ENCODE peak calls at places on chromosomes 3 and 15, in four cellular contexts. One of them, this sample, is unnamed.

GRCh38 chr3:111610189-111610588 is 15.0 kb upstream of the ZBED2 start:
- DNase-seq in fibroblast of lung: peak
- DNase-seq in transverse colon: no peak
- DNase-seq in upper lobe of right lung: no peak
- DNase-seq in this sample: no peak

GRCh38 chr3:183188895-183189462 is 26.4 kb upstream of the LAMP3 start:
- DNase-seq in upper lobe of right lung: no peak
- DNase-seq in transverse colon: peak
- DNase-seq in fibroblast of lung: no peak
- DNase-seq in this sample: peak

GRCh38 chr3:37032961-37033360 is 39.6 kb downstream of the MLH1 start:
- DNase-seq in upper lobe of right lung: no peak
- DNase-seq in transverse colon: no peak
- DNase-seq in fibroblast of lung: no peak
- DNase-seq in this sample: peak

GRCh38 chr3:16897254-16897926 is 12.6 kb downstream of the PLCL2 start:
- DNase-seq in transverse colon: peak
- DNase-seq in fibroblast of lung: no peak
- DNase-seq in upper lobe of right lung: no peak
- DNase-seq in this sample: no peak

GRCh38 chr3:13655074-13655913 is 106.4 kb downstream of the FBLN2 start:
- DNase-seq in upper lobe of right lung: peak
- DNase-seq in fibroblast of lung: peak
- DNase-seq in transverse colon: peak
- DNase-seq in this sample: peak

GRCh38 chr3:159322322-159322939 is 520.6 kb downstream of the MFSD1 start:
- DNase-seq in transverse colon: peak
- DNase-seq in upper lobe of right lung: peak
- DNase-seq in fibroblast of lung: peak
- DNase-seq in this sample: peak

GRCh38 chr15:67148196-67148701 is 82.8 kb downstream of the SMAD3 start:
- DNase-seq in transverse colon: no peak
- DNase-seq in upper lobe of right lung: no peak
- DNase-seq in fibroblast of lung: peak
- DNase-seq in this sample: no peak

GRCh38 chr3:127722104-127722784 is 49.5 kb downstream of the ABTB1 start:
- DNase-seq in upper lobe of right lung: no peak
- DNase-seq in transverse colon: no peak
- DNase-seq in fibroblast of lung: no peak
- DNase-seq in this sample: no peak

GRCh38 chr15:87743557-87743956 is 513.0 kb downstream of the NTRK3 start:
- DNase-seq in upper lobe of right lung: no peak
- DNase-seq in fibroblast of lung: no peak
- DNase-seq in transverse colon: no peak
- DNase-seq in this sample: no peak

GRCh38 chr3:108088697-108089096 is 2.1 kb downstream of the CD47 start:
- DNase-seq in transverse colon: no peak
- DNase-seq in upper lobe of right lung: no peak
- DNase-seq in fibroblast of lung: peak
- DNase-seq in this sample: no peak

GRCh38 chr3:112582242-112582874 is 20.5 kb downstream of the SLC35A5 start:
- DNase-seq in transverse colon: no peak
- DNase-seq in fibroblast of lung: peak
- DNase-seq in upper lobe of right lung: no peak
- DNase-seq in this sample: no peak

GRCh38 chr3:41137686-41138111 is 61.6 kb upstream of the CTNNB1 start:
- DNase-seq in transverse colon: no peak
- DNase-seq in fibroblast of lung: peak
- DNase-seq in upper lobe of right lung: no peak
- DNase-seq in this sample: no peak

GRCh38 chr15:75673426-75674247 is 25.9 kb downstream of the SNX33 start:
- DNase-seq in transverse colon: peak
- DNase-seq in fibroblast of lung: peak
- DNase-seq in upper lobe of right lung: peak
- DNase-seq in this sample: peak

GRCh38 chr3:62587169-62587568 is 213.8 kb upstream of the FEZF2 start:
- DNase-seq in upper lobe of right lung: no peak
- DNase-seq in transverse colon: no peak
- DNase-seq in fibroblast of lung: peak
- DNase-seq in this sample: no peak

GRCh38 chr15:40008061-40008460 is 30.9 kb downstream of the SRP14 start:
- DNase-seq in transverse colon: no peak
- DNase-seq in upper lobe of right lung: no peak
- DNase-seq in fibroblast of lung: peak
- DNase-seq in this sample: no peak

GRCh38 chr3:149494022-149494758 is 19.7 kb downstream of the TM4SF4 start:
- DNase-seq in fibroblast of lung: peak
- DNase-seq in transverse colon: peak
- DNase-seq in upper lobe of right lung: peak
- DNase-seq in this sample: peak

GRCh38 chr15:87816811-87817210 is 439.7 kb downstream of the NTRK3 start:
- DNase-seq in upper lobe of right lung: no peak
- DNase-seq in transverse colon: no peak
- DNase-seq in fibroblast of lung: peak
- DNase-seq in this sample: no peak

GRCh38 chr15:41473418-41473817 is 20.3 kb upstream of the ITPKA start:
- DNase-seq in fibroblast of lung: no peak
- DNase-seq in upper lobe of right lung: no peak
- DNase-seq in transverse colon: no peak
- DNase-seq in this sample: no peak

GRCh38 chr15:56871180-56871579 is 47.3 kb upstream of the TCF12 start:
- DNase-seq in transverse colon: no peak
- DNase-seq in upper lobe of right lung: no peak
- DNase-seq in fibroblast of lung: peak
- DNase-seq in this sample: no peak

GRCh38 chr3:56282341-56282740 is 185.9 kb downstream of the ERC2 start:
- DNase-seq in upper lobe of right lung: no peak
- DNase-seq in transverse colon: no peak
- DNase-seq in fibroblast of lung: peak
- DNase-seq in this sample: no peak

GRCh38 chr3:185659942-185660921 is 74.1 kb downstream of the SENP2 start:
- DNase-seq in transverse colon: peak
- DNase-seq in fibroblast of lung: peak
- DNase-seq in upper lobe of right lung: peak
- DNase-seq in this sample: peak

GRCh38 chr3:94184781-94185180 is 121.9 kb downstream of the NSUN3 start:
- DNase-seq in transverse colon: no peak
- DNase-seq in upper lobe of right lung: no peak
- DNase-seq in fibroblast of lung: peak
- DNase-seq in this sample: no peak

GRCh38 chr3:32872487-32873382 is 54.9 kb downstream of the TRIM71 start:
- DNase-seq in upper lobe of right lung: peak
- DNase-seq in transverse colon: peak
- DNase-seq in fibroblast of lung: peak
- DNase-seq in this sample: peak

GRCh38 chr3:18223591-18224338 is 201.4 kb downstream of the SATB1 start:
- DNase-seq in fibroblast of lung: no peak
- DNase-seq in upper lobe of right lung: no peak
- DNase-seq in transverse colon: peak
- DNase-seq in this sample: no peak

GRCh38 chr3:160695906-160696305 is 18.9 kb downstream of the ARL14 start:
- DNase-seq in fibroblast of lung: peak
- DNase-seq in upper lobe of right lung: no peak
- DNase-seq in transverse colon: no peak
- DNase-seq in this sample: no peak

GRCh38 chr15:50181206-50181982 is 602 bp upstream of the SLC27A2 start:
- DNase-seq in upper lobe of right lung: no peak
- DNase-seq in transverse colon: no peak
- DNase-seq in fibroblast of lung: no peak
- DNase-seq in this sample: no peak

GRCh38 chr15:100061944-100062343 is 279.8 kb downstream of the ADAMTS17 start:
- DNase-seq in fibroblast of lung: no peak
- DNase-seq in transverse colon: no peak
- DNase-seq in upper lobe of right lung: no peak
- DNase-seq in this sample: no peak

GRCh38 chr15:97940993-97941392 is 19.5 kb upstream of the ARRDC4 start:
- DNase-seq in upper lobe of right lung: no peak
- DNase-seq in fibroblast of lung: no peak
- DNase-seq in transverse colon: no peak
- DNase-seq in this sample: no peak

GRCh38 chr3:69784854-69785523 is 45.7 kb downstream of the MITF start:
- DNase-seq in fibroblast of lung: peak
- DNase-seq in transverse colon: peak
- DNase-seq in upper lobe of right lung: peak
- DNase-seq in this sample: peak

GRCh38 chr3:42262525-42262924 is 3.5 kb downstream of the CCK start:
- DNase-seq in fibroblast of lung: peak
- DNase-seq in transverse colon: no peak
- DNase-seq in upper lobe of right lung: no peak
- DNase-seq in this sample: no peak

GRCh38 chr15:60555291-60555690 is 76.3 kb upstream of the ICE2 start:
- DNase-seq in fibroblast of lung: no peak
- DNase-seq in transverse colon: no peak
- DNase-seq in upper lobe of right lung: no peak
- DNase-seq in this sample: no peak

GRCh38 chr3:64121750-64122311 is 98.5 kb upstream of the PSMD6 start:
- DNase-seq in fibroblast of lung: no peak
- DNase-seq in transverse colon: no peak
- DNase-seq in upper lobe of right lung: no peak
- DNase-seq in this sample: no peak

GRCh38 chr15:77775851-77776250 is 143.1 kb upstream of the LINGO1 start:
- DNase-seq in upper lobe of right lung: no peak
- DNase-seq in fibroblast of lung: no peak
- DNase-seq in transverse colon: no peak
- DNase-seq in this sample: no peak
- H3K4me3 ChIP-seq in upper lobe of right lung: no peak
- H3K4me3 ChIP-seq in fibroblast of lung: no peak
- H3K4me3 ChIP-seq in transverse colon: no peak
- H3K4me3 ChIP-seq in this sample: no peak

GRCh38 chr3:39147711-39148115 is 5.7 kb downstream of the CSRNP1 start:
- DNase-seq in upper lobe of right lung: no peak
- DNase-seq in fibroblast of lung: peak
- DNase-seq in transverse colon: peak
- DNase-seq in this sample: no peak

GRCh38 chr3:39147374-39147709 is 6.0 kb downstream of the CSRNP1 start:
- DNase-seq in fibroblast of lung: no peak
- DNase-seq in upper lobe of right lung: no peak
- DNase-seq in transverse colon: no peak
- DNase-seq in this sample: no peak

GRCh38 chr3:39144748-39145380 is 8.5 kb downstream of the CSRNP1 start:
- DNase-seq in transverse colon: peak
- DNase-seq in fibroblast of lung: no peak
- DNase-seq in upper lobe of right lung: no peak
- DNase-seq in this sample: no peak

GRCh38 chr3:39146611-39147373 is 6.6 kb downstream of the CSRNP1 start:
- DNase-seq in transverse colon: peak
- DNase-seq in fibroblast of lung: peak
- DNase-seq in upper lobe of right lung: peak
- DNase-seq in this sample: peak

DNA sequence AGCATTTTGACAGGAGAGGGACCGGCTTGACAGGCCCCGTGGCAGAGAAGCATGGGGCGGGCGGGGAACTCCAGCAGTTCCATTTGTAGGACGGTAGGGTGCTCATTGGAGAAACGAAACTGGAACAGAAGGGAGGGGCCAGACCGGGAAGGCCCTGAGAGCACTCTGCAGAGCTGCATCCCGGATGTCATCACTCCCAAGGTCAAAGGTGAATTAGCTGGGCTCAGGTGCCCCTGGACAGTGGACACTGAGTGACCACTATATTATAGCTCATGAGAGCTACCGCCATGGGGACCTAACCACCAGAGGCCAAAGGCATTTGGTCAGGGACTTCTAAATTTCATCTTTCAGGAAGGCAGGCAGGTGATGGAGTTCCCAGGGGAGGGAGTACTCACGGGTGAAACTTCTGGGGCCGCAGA is 7.3 kb downstream of the CSRNP1 start:
- DNase-seq in upper lobe of right lung: peak
- DNase-seq in fibroblast of lung: no peak
- DNase-seq in transverse colon: peak
- DNase-seq in this sample: no peak
- H3K27ac ChIP-seq in upper lobe of right lung: peak
- H3K27ac ChIP-seq in fibroblast of lung: peak
- H3K27ac ChIP-seq in transverse colon: peak
- H3K27ac ChIP-seq in this sample: no peak

GRCh38 chr15:31440754-31441298 is 114.2 kb downstream of the KLF13 start:
- DNase-seq in upper lobe of right lung: peak
- DNase-seq in transverse colon: peak
- DNase-seq in fibroblast of lung: peak
- DNase-seq in this sample: peak
- H3K4me3 ChIP-seq in upper lobe of right lung: peak
- H3K4me3 ChIP-seq in transverse colon: peak
- H3K4me3 ChIP-seq in fibroblast of lung: peak
- H3K4me3 ChIP-seq in this sample: peak

DNA sequence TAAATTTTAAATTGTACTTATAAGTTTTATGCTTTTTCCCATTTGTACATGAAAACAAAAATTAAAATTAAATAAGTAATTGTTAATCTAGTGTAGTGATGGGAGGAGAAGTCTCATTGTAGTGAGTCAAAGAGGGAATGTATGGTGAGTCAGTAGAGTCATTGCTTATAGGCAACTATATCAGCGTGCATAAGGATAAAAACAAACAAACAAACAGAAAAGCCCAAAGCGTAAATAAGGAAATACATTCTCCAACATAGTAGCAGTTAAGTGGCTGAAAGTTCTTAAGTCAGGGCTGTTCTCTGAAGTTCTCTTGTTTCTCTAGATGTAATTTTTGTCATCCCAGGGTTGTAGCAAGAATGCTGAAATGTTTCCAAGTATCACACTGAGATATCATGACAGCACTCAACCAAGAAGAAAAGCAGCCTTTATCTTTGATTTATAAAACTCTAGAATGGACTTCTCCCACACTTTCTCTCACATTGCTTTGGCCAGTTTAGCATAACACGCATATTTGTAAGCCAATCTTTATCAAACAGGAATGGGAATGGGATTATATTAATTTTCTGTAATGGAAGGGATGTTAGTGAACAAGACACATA is 184.1 kb upstream of the TP63 start:
- DNase-seq in fibroblast of lung: peak
- DNase-seq in transverse colon: no peak
- DNase-seq in upper lobe of right lung: no peak
- DNase-seq in this sample: no peak
- H3K27ac ChIP-seq in fibroblast of lung: no peak
- H3K27ac ChIP-seq in transverse colon: no peak
- H3K27ac ChIP-seq in upper lobe of right lung: no peak
- H3K27ac ChIP-seq in this sample: no peak

GRCh38 chr3:44117239-44117638 is 124.4 kb upstream of the TOPAZ1 start:
- DNase-seq in transverse colon: no peak
- DNase-seq in fibroblast of lung: no peak
- DNase-seq in upper lobe of right lung: no peak
- DNase-seq in this sample: no peak
- H3K4me3 ChIP-seq in transverse colon: no peak
- H3K4me3 ChIP-seq in fibroblast of lung: no peak
- H3K4me3 ChIP-seq in upper lobe of right lung: no peak
- H3K4me3 ChIP-seq in this sample: no peak

GRCh38 chr3:157092219-157092618 is 67.7 kb downstream of the CCNL1 start:
- DNase-seq in fibroblast of lung: no peak
- DNase-seq in upper lobe of right lung: no peak
- DNase-seq in transverse colon: no peak
- DNase-seq in this sample: no peak
- H3K27ac ChIP-seq in fibroblast of lung: no peak
- H3K27ac ChIP-seq in upper lobe of right lung: no peak
- H3K27ac ChIP-seq in transverse colon: no peak
- H3K27ac ChIP-seq in this sample: no peak